ENCODE peak calls at places on chromosome 16, in five cellular contexts. I, G, R, Q and K are unnamed samples.

GRCh38 chr16:26889751-26890150 is 177.0 kb upstream of the C16orf82 start:
- DNase-seq in R (no peak), Q (no peak), I (no peak), G (no peak), K (no peak)

GRCh38 chr16:78925071-78925714 is 675.3 kb downstream of the MAF start:
- DNase-seq in Q (no peak), G (peak), I (peak), R (peak), K (peak)

GRCh38 chr16:70638814-70639792 is 7.3 kb upstream of the IL34 start:
- DNase-seq in Q (peak), I (peak), R (no peak), G (peak), K (peak)

GRCh38 chr16:492211-492875 is 35.2 kb upstream of the CAPN15 start:
- DNase-seq in R (peak), Q (no peak), G (no peak), I (no peak), K (no peak)

GRCh38 chr16:13306153-13306552 is 404.8 kb downstream of the SHISA9 start:
- DNase-seq in Q (no peak), G (no peak), R (no peak), I (no peak), K (no peak)

GRCh38 chr16:76796431-76796830 is 394.6 kb upstream of the MON1B start:
- DNase-seq in Q (no peak), I (no peak), G (no peak), R (no peak), K (no peak)

GRCh38 chr16:87608400-87608985 is 6.2 kb downstream of the JPH3 start:
- DNase-seq in G (peak), R (peak), Q (peak), I (peak), K (peak)

GRCh38 chr16:66471264-66471663 is 44.2 kb downstream of the BEAN1 start:
- DNase-seq in G (no peak), Q (no peak), I (no peak), R (no peak), K (no peak)

GRCh38 chr16:27920391-27920891 is 143.1 kb downstream of the GSG1L start:
- DNase-seq in R (peak), Q (no peak), G (peak), I (no peak), K (peak)

GRCh38 chr16:27595993-27596392 is 46.0 kb downstream of the KATNIP start:
- DNase-seq in Q (peak), I (no peak), R (no peak), G (no peak), K (no peak)

GRCh38 chr16:24876231-24876630 is 30.5 kb downstream of the SLC5A11 start:
- DNase-seq in Q (no peak), G (no peak), I (no peak), R (no peak), K (no peak)

GRCh38 chr16:54936979-54937672 is 6.5 kb downstream of the IRX5 start:
- DNase-seq in I (peak), G (peak), Q (no peak), R (peak), K (no peak)

GRCh38 chr16:3789375-3790067 is 72.2 kb upstream of the TRAP1 start:
- DNase-seq in Q (no peak), R (no peak), I (no peak), G (no peak), K (no peak)
- H3K9ac ChIP-seq in Q (no peak), R (no peak), I (no peak), G (no peak), K (no peak)

DNA sequence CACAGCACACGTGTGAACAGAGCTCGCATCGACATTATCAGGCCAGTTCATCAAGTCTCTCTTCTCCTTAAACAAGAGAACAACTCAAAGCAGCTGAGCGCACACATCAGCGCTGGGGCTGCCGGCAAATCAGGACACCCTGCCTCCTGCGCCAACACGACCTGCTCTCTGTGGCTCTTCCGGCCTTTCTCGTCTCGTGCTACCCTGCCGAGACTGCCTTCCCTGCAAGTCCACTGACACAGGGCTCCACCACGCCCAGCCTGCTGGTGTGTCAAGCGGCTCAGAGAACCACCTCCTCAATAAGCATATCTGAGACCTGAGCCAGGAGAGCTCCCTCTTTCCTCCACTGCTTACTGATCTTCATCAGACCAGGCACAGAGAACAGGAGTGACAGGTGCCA is 96.9 kb downstream of the ZNF778 start:
- DNase-seq in Q (no peak), I (no peak), R (no peak), G (no peak), K (no peak)
- H3K18ac ChIP-seq in Q (no peak), I (no peak), R (no peak), G (no peak), K (no peak)

DNA sequence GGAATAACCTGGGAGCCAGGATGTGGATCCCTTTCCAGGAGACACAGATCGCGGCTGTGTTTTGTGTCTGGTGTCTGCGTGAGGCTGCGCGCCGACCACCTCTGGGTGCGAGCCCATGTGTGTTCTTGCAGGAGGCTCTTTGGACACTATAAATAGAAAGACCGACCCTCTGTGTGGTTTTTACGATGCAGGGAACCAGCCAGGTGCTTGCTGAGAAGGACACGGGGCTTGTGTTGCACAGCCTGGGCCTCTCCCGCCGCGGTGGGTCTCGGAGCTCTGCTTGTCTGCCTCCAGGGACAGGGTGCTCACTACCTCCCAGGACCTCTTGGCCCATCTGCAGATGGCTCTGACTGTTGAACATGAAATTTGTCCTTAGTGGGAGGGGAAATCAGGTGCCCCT is 505 bp upstream of the STX1B start:
- DNase-seq in G (no peak), Q (no peak), I (no peak), R (no peak), K (no peak)
- H3K9ac ChIP-seq in G (peak), Q (peak), I (peak), R (no peak), K (no peak)

DNA sequence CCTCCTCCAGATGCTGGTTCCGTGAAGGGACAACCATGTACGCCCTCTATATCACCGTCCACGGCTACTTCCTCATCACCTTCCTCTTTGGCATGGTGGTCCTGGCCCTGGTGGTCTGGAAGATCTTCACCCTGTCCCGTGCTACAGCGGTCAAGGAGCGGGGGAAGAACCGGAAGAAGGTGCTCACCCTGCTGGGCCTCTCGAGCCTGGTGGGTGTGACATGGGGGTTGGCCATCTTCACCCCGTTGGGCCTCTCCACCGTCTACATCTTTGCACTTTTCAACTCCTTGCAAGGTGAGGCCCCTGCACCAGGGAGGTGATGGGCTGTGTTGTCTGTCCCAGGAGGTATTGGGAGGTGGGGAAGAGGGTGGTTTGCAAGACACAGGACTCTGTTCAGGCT is 9.0 kb upstream of the DRC7 start:
- DNase-seq in G (no peak), Q (no peak), R (no peak), I (no peak), K (no peak)
- H3K18ac ChIP-seq in G (no peak), Q (no peak), R (no peak), I (no peak), K (no peak)

GRCh38 chr16:67659675-67660563 is at the start of gene ACD:
- DNase-seq in I (peak), Q (peak), G (peak), R (peak), K (peak)

GRCh38 chr16:67662653-67663010 is 1.9 kb downstream of the PARD6A start:
- DNase-seq in G (no peak), Q (no peak), I (no peak), R (no peak), K (no peak)

GRCh38 chr16:67661864-67662652 is 1.3 kb downstream of the PARD6A start:
- DNase-seq in Q (no peak), G (no peak), R (no peak), I (no peak), K (no peak)

GRCh38 chr16:67660564-67661028 is at the start of gene PARD6A:
- DNase-seq in Q (peak), R (peak), G (peak), I (peak), K (peak)

DNA sequence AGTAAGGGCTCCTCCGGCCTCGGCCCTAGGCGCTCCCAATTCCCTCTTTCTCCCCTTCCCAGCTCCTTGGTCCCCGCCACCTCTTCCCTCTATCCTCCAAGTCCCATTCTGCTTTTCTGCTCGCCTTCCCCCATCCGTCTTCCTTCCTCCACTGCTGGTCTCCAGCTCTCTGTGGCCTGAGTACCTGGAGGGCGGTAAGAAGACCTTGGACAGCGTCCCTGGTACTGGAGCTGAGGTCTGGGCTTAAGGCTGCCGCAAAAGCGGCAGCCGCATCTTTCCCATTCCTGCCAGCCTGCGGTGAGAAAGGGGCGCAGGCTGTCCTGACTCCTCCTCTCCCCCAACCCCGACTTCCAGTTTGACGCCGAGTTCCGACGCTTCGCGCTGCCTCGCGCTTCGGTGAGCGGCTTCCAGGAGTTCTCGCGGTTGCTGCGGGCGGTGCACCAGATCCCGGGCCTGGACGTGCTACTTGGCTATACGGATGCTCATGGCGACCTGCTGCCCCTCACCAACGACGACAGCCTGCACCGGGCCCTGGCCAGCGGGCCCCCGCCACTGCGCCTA is 421 bp downstream of the PARD6A start:
- DNase-seq in Q (peak), G (peak), R (peak), I (peak), K (peak)
- H3K9ac ChIP-seq in Q (no peak), G (peak), R (no peak), I (peak), K (no peak)